ENCODE peak calls at places on chromosomes 1 and 21, in nine cellular contexts. A, M, P, R, J, Z, E, K and X are unnamed samples.

GRCh38 chr1:201259476-201260235 is 23.6 kb upstream of the PKP1 start:
- DNase-seq in J (no peak), Z (no peak), M (peak), R (peak), A (no peak), K (no peak), E (no peak), P (no peak), X (peak)

GRCh38 chr1:26537951-26538352 is 8.4 kb downstream of the RPS6KA1 start:
- DNase-seq in A (no peak), K (no peak), M (peak), P (no peak), Z (peak), J (no peak), R (peak), E (no peak), X (no peak)

GRCh38 chr1:44485229-44485932 is 80.3 kb downstream of the RNF220 start:
- DNase-seq in J (no peak), Z (no peak), A (no peak), E (no peak), R (no peak), M (peak), P (peak), K (no peak), X (peak)

GRCh38 chr1:207251066-207251465 is 70.4 kb upstream of the CD55 start:
- DNase-seq in A (no peak), E (no peak), K (no peak), P (no peak), M (peak), J (no peak), Z (no peak), R (no peak), X (no peak)

GRCh38 chr1:104408268-104408667 is 658.6 kb downstream of the AMY1C start:
- DNase-seq in M (no peak), Z (no peak), R (no peak), A (no peak), E (no peak), J (no peak), K (no peak), P (no peak), X (no peak)

GRCh38 chr1:160167580-160167979 is 16.2 kb downstream of the ATP1A4 start:
- DNase-seq in J (no peak), Z (no peak), M (no peak), E (no peak), P (no peak), K (no peak), A (no peak), R (no peak), X (peak)

GRCh38 chr1:221069178-221069903 is 190.1 kb downstream of the HLX start:
- DNase-seq in Z (peak), K (no peak), J (no peak), R (no peak), M (no peak), E (no peak), A (no peak), P (no peak), X (no peak)

GRCh38 chr1:22250724-22251123 is 107.8 kb upstream of the WNT4 start:
- DNase-seq in J (no peak), A (no peak), R (no peak), P (no peak), E (no peak), Z (no peak), K (no peak), M (peak), X (no peak)

GRCh38 chr1:171110485-171111340 is 20.0 kb downstream of the FMO3 start:
- DNase-seq in Z (no peak), M (peak), R (no peak), E (no peak), A (no peak), J (no peak), K (no peak), P (no peak), X (peak)

GRCh38 chr1:38585460-38585859 is 274.1 kb downstream of the RRAGC start:
- DNase-seq in E (no peak), M (no peak), K (no peak), P (no peak), R (peak), J (no peak), Z (no peak), A (no peak), X (no peak)

GRCh38 chr1:50742523-50742922 is 217.5 kb downstream of the FAF1 start:
- DNase-seq in P (no peak), J (no peak), R (no peak), A (no peak), K (no peak), M (peak), E (no peak), Z (no peak), X (no peak)

GRCh38 chr1:163378554-163378953 is 56.8 kb downstream of the NUF2 start:
- DNase-seq in K (no peak), A (no peak), Z (no peak), M (no peak), J (no peak), E (no peak), P (no peak), R (no peak), X (no peak)

GRCh38 chr1:159872896-159873295 is 10.4 kb upstream of the VSIG8 start:
- DNase-seq in J (no peak), M (no peak), P (no peak), R (no peak), E (no peak), K (no peak), A (no peak), Z (no peak), X (no peak)

GRCh38 chr1:115980998-115981993 is 5.0 kb downstream of the SLC22A15 start:
- DNase-seq in E (no peak), A (no peak), M (peak), K (no peak), R (no peak), Z (peak), J (no peak), P (peak), X (peak)

GRCh38 chr1:163068716-163069115 is 445 bp upstream of the RGS4 start:
- DNase-seq in J (no peak), R (no peak), K (no peak), P (no peak), E (no peak), M (peak), A (no peak), Z (no peak), X (peak)

GRCh38 chr1:199590708-199591107 is 436.8 kb upstream of the NR5A2 start:
- DNase-seq in R (no peak), M (no peak), K (no peak), J (no peak), Z (no peak), P (no peak), A (no peak), E (no peak), X (no peak)

GRCh38 chr1:227907439-227908015 is 40.2 kb downstream of the WNT9A start:
- DNase-seq in K (no peak), M (no peak), J (no peak), E (no peak), R (no peak), Z (no peak), P (no peak), A (no peak), X (no peak)

GRCh38 chr1:114758251-114758832 is 558 bp upstream of the CSDE1 start:
- DNase-seq in A (no peak), K (no peak), E (no peak), J (no peak), Z (no peak), M (peak), P (no peak), R (no peak), X (peak)

GRCh38 chr1:229378586-229379442 is 36.0 kb upstream of the CCSAP start:
- DNase-seq in K (no peak), E (no peak), M (peak), Z (no peak), A (no peak), J (no peak), R (no peak), P (no peak), X (peak)

GRCh38 chr21:32514275-32515055 is 70.9 kb downstream of the TCP10L start:
- DNase-seq in P (no peak), Z (no peak), E (no peak), R (no peak), A (no peak), M (no peak), K (no peak), J (no peak), X (peak)

GRCh38 chr21:44837537-44837936 is 19.7 kb upstream of the SUMO3 start:
- DNase-seq in E (no peak), R (no peak), P (no peak), A (no peak), M (no peak), J (no peak), Z (no peak), K (no peak), X (peak)

GRCh38 chr21:37060296-37060695 is 12.6 kb downstream of the PIGP start:
- DNase-seq in P (no peak), K (no peak), Z (no peak), A (no peak), R (no peak), M (peak), J (no peak), E (no peak), X (peak)

GRCh38 chr1:172112573-172112972 is 271.3 kb downstream of the DNM3 start:
- DNase-seq in R (no peak), A (no peak), Z (no peak), P (no peak), E (no peak), K (no peak), J (no peak), M (no peak), X (no peak)

GRCh38 chr1:69994261-69994660 is 211.1 kb downstream of the LRRC40 start:
- DNase-seq in J (no peak), K (no peak), R (no peak), E (no peak), M (peak), Z (no peak), P (no peak), A (no peak), X (peak)

GRCh38 chr1:85427844-85428243 is 37.1 kb downstream of the DDAH1 start:
- DNase-seq in Z (no peak), E (no peak), A (no peak), R (no peak), M (no peak), P (no peak), K (no peak), J (no peak), X (no peak)

GRCh38 chr1:154329551-154330131 is 4.3 kb downstream of the ATP8B2 start:
- DNase-seq in R (no peak), E (no peak), P (peak), K (no peak), A (no peak), M (no peak), J (peak), Z (no peak), X (peak)

GRCh38 chr1:34266127-34266951 is 89.6 kb downstream of the C1orf94 start:
- DNase-seq in K (no peak), P (no peak), Z (no peak), A (no peak), J (no peak), E (no peak), R (no peak), M (no peak), X (no peak)

GRCh38 chr1:64038965-64039926 is 164.2 kb upstream of the UBE2U start:
- DNase-seq in K (no peak), M (peak), J (no peak), P (no peak), A (no peak), R (no peak), E (no peak), Z (no peak), X (peak)

GRCh38 chr1:201731592-201731991 is 97.4 kb upstream of the IPO9 start:
- DNase-seq in J (no peak), E (peak), K (no peak), Z (no peak), M (no peak), A (no peak), R (no peak), P (no peak), X (peak)